ENCODE peak calls at places on chromosome 15, in seven cellular contexts. X is colonic mucosa, C is PC-3, O is A549, K is right cardiac atrium, Q is GM23248, S is AG04450. R is an unnamed sample. For H3K9me3, the result is how much of the 10 kb centered on the place peaks cover.

GRCh38 chr15:40264321-40265153 is 18.3 kb downstream of the ANKRD63 start:
- DNase-seq in O (no peak), S (no peak), Q (no peak), K (no peak), C (no peak), X (no peak), R (no peak)

GRCh38 chr15:31285772-31286261 is 40.8 kb upstream of the KLF13 start:
- DNase-seq in O (no peak), Q (no peak), X (no peak), C (no peak), K (no peak), S (no peak), R (no peak)

GRCh38 chr15:101167791-101168462 is 83.9 kb downstream of the CHSY1 start:
- DNase-seq in S (peak), O (peak), K (peak), Q (peak), X (peak), C (peak), R (no peak)

GRCh38 chr15:60568883-60569495 is 90.0 kb upstream of the ICE2 start:
- DNase-seq in C (no peak), X (no peak), Q (no peak), K (no peak), S (no peak), O (no peak), R (no peak)

GRCh38 chr15:68368731-68369435 is 63.1 kb downstream of the ITGA11 start:
- DNase-seq in Q (peak), X (no peak), K (no peak), O (no peak), C (no peak), S (no peak), R (no peak)

GRCh38 chr15:45548753-45549520 is 26.4 kb upstream of the SLC30A4 start:
- DNase-seq in Q (no peak), C (no peak), O (no peak), K (no peak), S (no peak), X (no peak), R (no peak)

GRCh38 chr15:90388462-90389182 is 580 bp downstream of the IQGAP1 start:
- DNase-seq in S (no peak), X (peak), K (peak), C (peak), O (peak), Q (peak), R (peak)

GRCh38 chr15:78049691-78050440 is 27.6 kb downstream of the TBC1D2B start:
- DNase-seq in K (no peak), Q (peak), S (no peak), C (peak), O (no peak), X (no peak), R (no peak)

GRCh38 chr15:32998979-32999677 is 195.4 kb downstream of the FMN1 start:
- DNase-seq in S (no peak), C (no peak), O (no peak), X (no peak), K (peak), Q (no peak), R (no peak)

GRCh38 chr15:71237456-71238188 is 122.4 kb downstream of the THSD4 start:
- DNase-seq in K (peak), S (peak), X (peak), C (peak), Q (peak), O (peak), R (no peak)

GRCh38 chr15:100810229-100810628 is 69.4 kb upstream of the ALDH1A3 start:
- DNase-seq in Q (no peak), K (no peak), X (no peak), S (no peak), O (no peak), C (no peak), R (no peak)

GRCh38 chr15:68126415-68126814 is 72.3 kb downstream of the PIAS1 start:
- DNase-seq in O (no peak), S (no peak), X (peak), Q (peak), K (no peak), C (no peak), R (no peak)

GRCh38 chr15:101122806-101123205 is 129.0 kb downstream of the CHSY1 start:
- DNase-seq in O (no peak), C (no peak), K (peak), S (no peak), Q (no peak), X (no peak), R (peak)

GRCh38 chr15:52730163-52730562 is 51.0 kb upstream of the ATOSA start:
- DNase-seq in O (peak), Q (peak), K (no peak), S (no peak), C (peak), X (no peak), R (no peak)

GRCh38 chr15:37616215-37616614 is 318.2 kb upstream of the TMCO5A start:
- DNase-seq in X (no peak), O (no peak), K (no peak), Q (no peak), C (peak), S (no peak), R (no peak)

GRCh38 chr15:64774556-64775523 is 549 bp downstream of the RBPMS2 start:
- DNase-seq in S (no peak), O (peak), Q (peak), C (no peak), K (peak), X (no peak), R (peak)

GRCh38 chr15:47719730-47720129 is 2.4 kb downstream of the SEMA6D start:
- DNase-seq in X (no peak), C (peak), O (no peak), S (no peak), Q (no peak), K (no peak), R (no peak)

GRCh38 chr15:100009372-100009771 is 276.1 kb upstream of the LYSMD4 start:
- DNase-seq in K (no peak), Q (no peak), S (no peak), X (no peak), O (no peak), C (no peak), R (no peak)

GRCh38 chr15:88426304-88426703 is 40.9 kb downstream of the MRPL46 start:
- DNase-seq in O (no peak), C (no peak), X (no peak), K (no peak), S (no peak), Q (no peak), R (no peak)

GRCh38 chr15:73052679-73053397 is 575 bp downstream of the NEO1 start:
- DNase-seq in X (peak), Q (peak), O (peak), C (no peak), S (no peak), K (peak), R (peak)

GRCh38 chr15:67253517-67254237 is 784 bp downstream of the AAGAB start:
- DNase-seq in C (peak), K (no peak), O (no peak), X (peak), S (no peak), Q (peak), R (no peak)

GRCh38 chr15:58494581-58494980 is 62.8 kb downstream of the LIPC start:
- DNase-seq in O (no peak), Q (no peak), K (no peak), X (no peak), C (no peak), S (no peak), R (no peak)

GRCh38 chr15:100684591-100684990 is 82.2 kb downstream of the ASB7 start:
- DNase-seq in O (no peak), X (no peak), C (no peak), Q (no peak), S (no peak), K (no peak), R (no peak)

GRCh38 chr15:78842519-78842918 is 30.2 kb upstream of the MORF4L1 start:
- DNase-seq in S (no peak), Q (no peak), C (no peak), O (no peak), X (no peak), K (no peak), R (no peak)

GRCh38 chr15:61997786-61998185 is 62.5 kb downstream of the VPS13C start:
- DNase-seq in K (no peak), C (no peak), X (no peak), Q (peak), S (no peak), O (no peak), R (no peak)

GRCh38 chr15:77418341-77419049 is 1.4 kb downstream of the PEAK1 start:
- DNase-seq in C (peak), Q (peak), X (no peak), K (no peak), O (peak), S (no peak), R (no peak)

GRCh38 chr15:31330836-31331235 is 4.2 kb downstream of the KLF13 start:
- DNase-seq in C (no peak), S (no peak), Q (no peak), O (no peak), K (peak), X (no peak), R (no peak)

GRCh38 chr15:95558916-95559315 is 771.6 kb upstream of the NR2F2 start:
- DNase-seq in Q (peak), X (no peak), K (no peak), S (no peak), O (no peak), C (peak), R (no peak)

GRCh38 chr15:94206463-94207167 is 24.7 kb upstream of the MCTP2 start:
- DNase-seq in O (no peak), S (peak), Q (peak), C (peak), K (no peak), X (no peak), R (no peak)

GRCh38 chr15:78092111-78093041 is at the start of gene SH2D7:
- DNase-seq in O (no peak), K (peak), C (no peak), Q (no peak), X (no peak), S (no peak), R (no peak)

GRCh38 chr15:99385865-99386264 is 134.6 kb downstream of the LRRC28 start:
- DNase-seq in Q (peak), S (peak), O (peak), K (peak), C (peak), X (peak), R (no peak)

GRCh38 chr15:76274226-76274625 is 37.0 kb downstream of the ETFA start:
- DNase-seq in O (no peak), Q (peak), S (no peak), C (no peak), K (no peak), X (no peak), R (no peak)

GRCh38 chr15:78988361-78988911 is 43.6 kb upstream of the CTSH start:
- DNase-seq in Q (peak), K (peak), O (peak), X (peak), S (peak), C (peak), R (no peak)

GRCh38 chr15:65954289-65954741 is 85.0 kb downstream of the RAB11A start:
- DNase-seq in O (peak), X (no peak), C (peak), S (no peak), K (no peak), Q (peak), R (peak)

GRCh38 chr15:63040954-63041353 is 1.6 kb upstream of the TPM1 start:
- DNase-seq in O (no peak), S (no peak), C (no peak), Q (no peak), X (no peak), K (peak), R (no peak)

GRCh38 chr15:63043391-63044076 is 987 bp downstream of the TPM1 start:
- DNase-seq in O (no peak), K (peak), Q (peak), C (no peak), X (peak), S (no peak), R (peak)

GRCh38 chr15:63042879-63043340 is 363 bp downstream of the TPM1 start:
- DNase-seq in O (no peak), X (peak), S (no peak), C (no peak), Q (peak), K (no peak), R (no peak)

GRCh38 chr15:63041402-63041977 is 1.1 kb upstream of the TPM1 start:
- DNase-seq in C (no peak), Q (no peak), K (no peak), O (no peak), S (no peak), X (no peak), R (peak)

DNA sequence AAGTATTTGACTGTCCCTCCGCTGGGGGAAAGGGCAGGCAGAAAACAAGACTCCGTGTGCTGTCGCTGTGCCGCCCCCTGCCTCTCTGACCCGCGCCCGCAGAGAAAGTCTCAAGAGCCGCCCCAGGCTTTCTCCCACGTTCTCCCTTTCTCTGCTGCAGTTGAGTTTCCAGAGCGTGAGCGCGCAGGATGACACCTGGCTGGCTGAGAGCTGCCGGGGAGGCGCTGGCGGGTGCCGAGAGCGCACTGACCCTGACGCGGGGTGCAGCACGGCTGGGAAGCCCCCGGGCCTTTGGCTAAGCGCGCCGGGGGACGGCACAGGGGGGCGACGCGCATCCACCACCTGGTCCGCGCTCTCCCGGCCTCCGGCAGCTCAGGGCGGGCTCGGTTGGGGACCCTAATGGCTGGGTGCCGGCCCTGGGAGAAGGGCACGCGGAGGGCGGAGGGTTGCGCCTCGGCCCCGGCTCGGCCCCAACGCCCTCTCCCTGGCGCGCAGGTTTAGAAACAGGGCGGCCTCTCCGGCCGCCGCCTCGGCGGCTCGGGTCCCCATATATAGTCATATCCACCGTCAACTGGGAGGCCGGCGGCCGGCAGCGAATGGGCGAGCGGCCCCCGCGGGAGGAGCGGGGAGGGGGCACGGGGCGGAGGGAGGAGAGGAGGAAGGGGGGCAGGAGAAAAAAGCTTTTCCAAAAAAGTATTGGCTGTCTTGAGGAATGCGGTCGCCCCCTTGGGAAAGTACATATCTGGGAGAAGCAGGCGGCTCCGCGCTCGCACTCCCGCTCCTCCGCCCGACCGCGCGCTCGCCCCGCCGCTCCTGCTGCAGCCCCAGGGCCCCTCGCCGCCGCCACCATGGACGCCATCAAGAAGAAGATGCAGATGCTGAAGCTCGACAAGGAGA is at the start of gene TPM1:
- DNase-seq in S (peak), Q (peak), X (peak), K (peak), C (peak), O (peak), R (peak)
- H3K27ac ChIP-seq in S (peak), Q (peak), X (peak), K (peak), C (no peak), O (peak), R (no peak)

GRCh38 chr15:25732191-25732590 is 130.9 kb downstream of the ATP10A start:
- DNase-seq in Q (no peak), O (no peak), X (no peak), K (no peak), S (no peak), C (no peak), R (no peak)
- H3K9me3 ChIP-seq in Q (under half), O (under half), X (under half), K (under half), S (under half), C (under half), R (under half)

GRCh38 chr15:53978248-53978906 is at the start of gene UNC13C:
- DNase-seq in O (peak), K (peak), S (no peak), C (no peak), X (peak), Q (peak), R (peak)
- H3K4me3 ChIP-seq in O (peak), K (peak), S (no peak), C (no peak), X (no peak), Q (peak), R (peak)

DNA sequence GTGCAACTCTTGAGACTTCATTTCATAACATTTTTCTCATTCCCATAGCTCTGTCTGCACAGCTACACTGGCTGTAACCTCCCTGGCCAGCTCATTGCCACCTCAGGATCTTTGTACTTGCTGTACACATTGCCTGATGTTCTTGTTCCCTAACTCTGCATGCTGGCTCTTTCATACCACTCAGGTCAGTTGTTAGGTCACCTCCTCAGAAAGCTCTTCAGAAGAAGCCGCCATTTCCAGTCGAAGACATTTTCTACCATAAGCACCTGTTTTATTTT is 176.2 kb downstream of the AKAP13 start:
- DNase-seq in K (no peak), O (no peak), S (no peak), Q (no peak), C (no peak), X (no peak), R (no peak)
- H3K27ac ChIP-seq in K (no peak), O (no peak), S (no peak), Q (no peak), C (no peak), X (no peak), R (no peak)

DNA sequence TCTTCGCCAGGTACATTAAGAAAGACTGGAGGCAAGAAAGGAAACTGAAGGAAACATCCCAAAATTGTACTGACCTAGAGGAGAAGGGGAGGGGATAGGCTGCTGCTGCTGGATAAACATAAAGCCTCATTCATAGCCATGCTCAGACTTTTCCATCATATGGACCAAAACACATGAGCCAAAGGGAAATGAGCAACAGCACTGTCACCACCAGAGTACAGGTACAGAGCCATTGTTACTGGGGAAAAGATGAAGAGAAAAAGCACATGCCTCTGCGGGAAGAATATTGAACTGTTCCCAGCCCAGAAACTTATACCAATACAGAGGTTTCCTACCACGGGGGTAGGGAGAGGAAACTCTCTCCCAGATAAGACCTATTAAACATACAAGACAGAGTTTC is 861.9 kb downstream of the NTRK3 start:
- DNase-seq in K (no peak), C (peak), O (no peak), X (no peak), S (no peak), Q (no peak), R (no peak)
- H3K9me3 ChIP-seq in K (under half), C (under half), O (under half), X (under half), S (under half), Q (under half), R (under half)

GRCh38 chr15:75130597-75131268 is 70.9 kb upstream of the C15orf39 start:
- DNase-seq in X (no peak), C (no peak), K (no peak), S (no peak), O (no peak), Q (no peak), R (peak)
- H3K4me3 ChIP-seq in X (no peak), C (no peak), K (no peak), S (no peak), O (no peak), Q (no peak), R (no peak)

DNA sequence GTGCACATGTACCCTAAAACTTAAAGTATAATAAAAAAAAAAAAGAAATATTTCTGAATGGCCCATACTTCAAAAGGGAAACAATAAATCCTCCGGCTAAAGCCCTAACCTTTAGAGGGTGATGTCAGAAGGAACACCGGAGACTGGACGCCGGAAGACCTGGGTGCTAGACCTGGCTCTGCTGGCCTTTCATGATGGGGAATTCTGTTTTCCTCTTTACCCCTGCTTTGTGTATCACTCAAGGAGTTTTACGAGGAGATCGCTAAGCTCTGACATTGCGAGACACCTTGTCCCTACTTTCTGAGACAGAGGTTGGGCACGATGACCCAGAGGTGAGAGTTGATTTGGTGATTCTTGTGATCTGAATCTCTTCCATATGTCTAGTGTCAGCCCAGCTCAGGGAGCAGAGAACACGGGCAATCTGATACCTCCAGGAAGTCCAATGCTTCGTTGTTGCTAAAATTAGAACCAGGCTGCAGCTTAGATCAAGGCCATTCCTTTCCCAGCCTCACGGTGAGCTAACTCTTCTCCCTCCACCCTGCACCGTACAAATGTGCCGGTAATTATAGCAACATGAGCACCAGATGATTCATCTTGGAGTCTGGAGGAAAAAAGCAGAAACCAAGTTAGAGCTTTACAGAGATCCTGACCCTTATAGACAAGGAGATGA is 42.0 kb upstream of the CFAP161 start:
- DNase-seq in K (no peak), Q (peak), S (peak), X (no peak), C (peak), O (peak), R (no peak)
- H3K27ac ChIP-seq in K (peak), Q (peak), S (peak), X (no peak), C (no peak), O (no peak), R (no peak)

GRCh38 chr15:50718700-50719125 is 32.1 kb upstream of the TRPM7 start:
- DNase-seq in S (no peak), O (no peak), X (no peak), K (no peak), C (no peak), Q (no peak), R (no peak)
- H3K9me3 ChIP-seq in S (under half), O (under half), X (under half), K (under half), C (under half), Q (under half), R (under half)